ENCODE peak calls at places on chromosomes 12 and 14, in five cellular contexts. N is HCT116, H is lower lobe of right lung, Y is heart left ventricle, J is GM12878. M is an unnamed sample. For H3K27me3, the result is how much of the 10 kb centered on the place peaks cover.

GRCh38 chr12:91202390-91202789 is 19.8 kb upstream of the DCN start:
- DNase-seq in N (no peak), H (no peak), Y (no peak), J (no peak), M (no peak)

GRCh38 chr14:36617824-36618223 is 35.4 kb upstream of the NKX2-8 start:
- DNase-seq in N (no peak), H (no peak), Y (no peak), J (no peak), M (no peak)

GRCh38 chr14:58750321-58751269 is 112.8 kb downstream of the DACT1 start:
- DNase-seq in N (no peak), H (no peak), Y (no peak), J (no peak), M (no peak)

GRCh38 chr14:90697577-90698206 is 118.5 kb downstream of the TTC7B start:
- DNase-seq in N (peak), H (peak), Y (peak), J (no peak), M (peak)

GRCh38 chr14:34161351-34162169 is 210.7 kb upstream of the EGLN3 start:
- DNase-seq in N (no peak), H (no peak), Y (no peak), J (no peak), M (no peak)

GRCh38 chr12:87802721-87803011 is 226.5 kb downstream of the C12orf50 start:
- DNase-seq in N (no peak), H (no peak), Y (no peak), J (no peak), M (no peak)

GRCh38 chr14:54651649-54652048 is 84.7 kb downstream of the SAMD4A start:
- DNase-seq in N (no peak), H (no peak), Y (no peak), J (no peak), M (no peak)

GRCh38 chr14:89544636-89545301 is 127.7 kb upstream of the FOXN3 start:
- DNase-seq in N (no peak), H (no peak), Y (no peak), J (no peak), M (no peak)

GRCh38 chr12:68641138-68641537 is 30.4 kb downstream of the RAP1B start:
- DNase-seq in N (no peak), H (no peak), Y (no peak), J (peak), M (peak)

GRCh38 chr12:13373131-13373530 is 176.6 kb downstream of the EMP1 start:
- DNase-seq in N (no peak), H (no peak), Y (no peak), J (no peak), M (no peak)
- H3K27me3 ChIP-seq in N (under half), H (under half), Y (under half), J (under half), M (under half)

GRCh38 chr14:67602995-67603545 is 3.0 kb upstream of the PIGH start:
- DNase-seq in N (no peak), H (no peak), Y (no peak), J (peak), M (peak)
- H3K27me3 ChIP-seq in N (under half), H (under half), Y (under half), J (under half), M (under half)

GRCh38 chr12:132986885-132987225 is 688 bp downstream of the ZNF26 start:
- DNase-seq in N (no peak), H (no peak), Y (no peak), J (no peak), M (no peak)
- H3K27me3 ChIP-seq in N (under half), H (under half), Y (under half), J (under half), M (under half)

DNA sequence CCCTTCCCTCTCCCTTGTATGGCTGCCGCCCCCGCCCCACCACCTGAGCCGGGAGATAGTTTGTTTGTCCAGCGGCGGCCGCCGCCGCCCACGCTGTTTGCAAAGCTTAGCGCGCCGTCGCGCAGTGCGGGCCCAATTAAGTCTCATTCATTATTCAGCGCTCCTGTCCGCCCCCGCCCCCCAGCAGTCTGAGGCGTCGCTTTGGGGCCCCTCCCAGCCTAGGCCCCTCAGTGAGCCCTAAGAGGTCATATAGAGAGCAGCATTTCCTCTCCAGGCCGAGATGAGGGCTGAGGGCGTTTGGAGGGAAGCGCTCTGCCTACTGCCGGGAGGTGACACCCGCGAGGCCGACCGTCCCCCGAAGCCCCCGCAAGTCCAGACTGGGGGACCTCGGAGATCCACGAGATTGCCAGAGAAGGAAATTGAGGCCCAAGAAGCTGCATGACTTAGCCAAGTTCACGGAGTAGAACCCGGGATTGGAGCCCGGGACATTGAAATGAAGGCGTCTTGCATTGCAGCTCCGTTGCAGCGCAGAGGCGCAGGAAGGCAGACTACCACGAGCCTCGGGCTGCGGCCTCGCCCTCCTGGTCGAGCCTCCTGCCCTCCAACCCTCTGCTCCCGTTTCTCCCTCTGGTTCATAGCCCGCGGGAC is at the start of gene DNAJC22:
- DNase-seq in N (no peak), H (no peak), Y (no peak), J (no peak), M (peak)
- H3K27me3 ChIP-seq in N (under half), H (half or more), Y (half or more), J (under half), M (under half)

M was measured in GM06990.